ENCODE peak calls at places on chromosome 13, in ten cellular contexts. One of them, this sample, is unnamed.

GRCh38 chr13:32415019-32415418 is 12.9 kb downstream of the N4BP2L1 start:
- DNase-seq in fibroblast of lung: no peak
- DNase-seq in hepatocyte: no peak
- DNase-seq in GM23338: peak; percentile 82
- DNase-seq in foreskin fibroblast: peak; percentile 20
- DNase-seq in left ventricle myocardium inferior: no peak
- DNase-seq in CD8-positive, alpha-beta T cell: no peak
- DNase-seq in kidney epithelial cell: no peak
- DNase-seq in esophagus squamous epithelium: no peak
- DNase-seq in epithelial cell of proximal tubule: no peak
- DNase-seq in this sample: no peak

GRCh38 chr13:27794921-27795717 is 2.8 kb downstream of the GSX1 start:
- DNase-seq in fibroblast of lung: no peak
- DNase-seq in hepatocyte: no peak
- DNase-seq in GM23338: peak; percentile 78
- DNase-seq in foreskin fibroblast: no peak
- DNase-seq in left ventricle myocardium inferior: no peak
- DNase-seq in CD8-positive, alpha-beta T cell: no peak
- DNase-seq in kidney epithelial cell: no peak
- DNase-seq in esophagus squamous epithelium: no peak
- DNase-seq in epithelial cell of proximal tubule: no peak
- DNase-seq in this sample: no peak

GRCh38 chr13:46885018-46885417 is 11.8 kb downstream of the HTR2A start:
- DNase-seq in fibroblast of lung: peak; percentile 37
- DNase-seq in hepatocyte: no peak
- DNase-seq in GM23338: no peak
- DNase-seq in foreskin fibroblast: peak; percentile 44
- DNase-seq in left ventricle myocardium inferior: no peak
- DNase-seq in CD8-positive, alpha-beta T cell: no peak
- DNase-seq in kidney epithelial cell: peak; percentile 54
- DNase-seq in esophagus squamous epithelium: no peak
- DNase-seq in epithelial cell of proximal tubule: no peak
- DNase-seq in this sample: no peak

GRCh38 chr13:74246398-74246975 is 112.3 kb upstream of the KLF12 start:
- DNase-seq in fibroblast of lung: peak; percentile 70
- DNase-seq in hepatocyte: no peak
- DNase-seq in GM23338: no peak
- DNase-seq in foreskin fibroblast: peak; percentile 53
- DNase-seq in left ventricle myocardium inferior: peak; percentile 18
- DNase-seq in CD8-positive, alpha-beta T cell: peak; percentile 14
- DNase-seq in kidney epithelial cell: no peak
- DNase-seq in esophagus squamous epithelium: no peak
- DNase-seq in epithelial cell of proximal tubule: no peak
- DNase-seq in this sample: no peak

GRCh38 chr13:67374391-67374790 is 144.3 kb upstream of the PCDH9 start:
- DNase-seq in fibroblast of lung: no peak
- DNase-seq in hepatocyte: no peak
- DNase-seq in GM23338: no peak
- DNase-seq in foreskin fibroblast: no peak
- DNase-seq in left ventricle myocardium inferior: no peak
- DNase-seq in CD8-positive, alpha-beta T cell: no peak
- DNase-seq in kidney epithelial cell: no peak
- DNase-seq in esophagus squamous epithelium: no peak
- DNase-seq in epithelial cell of proximal tubule: no peak
- DNase-seq in this sample: no peak

GRCh38 chr13:37417042-37417441 is 181.5 kb downstream of the POSTN start:
- DNase-seq in fibroblast of lung: no peak
- DNase-seq in hepatocyte: no peak
- DNase-seq in GM23338: no peak
- DNase-seq in foreskin fibroblast: no peak
- DNase-seq in left ventricle myocardium inferior: no peak
- DNase-seq in CD8-positive, alpha-beta T cell: no peak
- DNase-seq in kidney epithelial cell: no peak
- DNase-seq in esophagus squamous epithelium: no peak
- DNase-seq in epithelial cell of proximal tubule: no peak
- DNase-seq in this sample: no peak

GRCh38 chr13:42266464-42266863 is 5.5 kb upstream of the AKAP11 start:
- DNase-seq in fibroblast of lung: peak; percentile 59
- DNase-seq in hepatocyte: no peak
- DNase-seq in GM23338: peak; percentile 12
- DNase-seq in foreskin fibroblast: peak; percentile 78
- DNase-seq in left ventricle myocardium inferior: no peak
- DNase-seq in CD8-positive, alpha-beta T cell: no peak
- DNase-seq in kidney epithelial cell: no peak
- DNase-seq in esophagus squamous epithelium: no peak
- DNase-seq in epithelial cell of proximal tubule: no peak
- DNase-seq in this sample: no peak

GRCh38 chr13:113625965-113626661 is 31.9 kb downstream of the ATP4B start:
- DNase-seq in fibroblast of lung: peak; percentile 62
- DNase-seq in hepatocyte: no peak
- DNase-seq in GM23338: no peak
- DNase-seq in foreskin fibroblast: peak; percentile 43
- DNase-seq in left ventricle myocardium inferior: peak; percentile 2
- DNase-seq in CD8-positive, alpha-beta T cell: no peak
- DNase-seq in kidney epithelial cell: no peak
- DNase-seq in esophagus squamous epithelium: no peak
- DNase-seq in epithelial cell of proximal tubule: no peak
- DNase-seq in this sample: peak; percentile 4

GRCh38 chr13:29162638-29163037 is 342.5 kb downstream of the MTUS2 start:
- DNase-seq in fibroblast of lung: peak; percentile 41
- DNase-seq in hepatocyte: peak; percentile 10
- DNase-seq in GM23338: no peak
- DNase-seq in foreskin fibroblast: peak; percentile 5
- DNase-seq in left ventricle myocardium inferior: no peak
- DNase-seq in CD8-positive, alpha-beta T cell: no peak
- DNase-seq in kidney epithelial cell: no peak
- DNase-seq in esophagus squamous epithelium: no peak
- DNase-seq in epithelial cell of proximal tubule: no peak
- DNase-seq in this sample: no peak

GRCh38 chr13:85373322-85373721 is 425.9 kb downstream of the SLITRK6 start:
- DNase-seq in fibroblast of lung: no peak
- DNase-seq in hepatocyte: no peak
- DNase-seq in GM23338: no peak
- DNase-seq in foreskin fibroblast: no peak
- DNase-seq in left ventricle myocardium inferior: no peak
- DNase-seq in CD8-positive, alpha-beta T cell: no peak
- DNase-seq in kidney epithelial cell: no peak
- DNase-seq in esophagus squamous epithelium: no peak
- DNase-seq in epithelial cell of proximal tubule: no peak
- DNase-seq in this sample: no peak

GRCh38 chr13:74003374-74003773 is 130.8 kb downstream of the KLF12 start:
- DNase-seq in fibroblast of lung: no peak
- DNase-seq in hepatocyte: no peak
- DNase-seq in GM23338: no peak
- DNase-seq in foreskin fibroblast: no peak
- DNase-seq in left ventricle myocardium inferior: no peak
- DNase-seq in CD8-positive, alpha-beta T cell: no peak
- DNase-seq in kidney epithelial cell: no peak
- DNase-seq in esophagus squamous epithelium: no peak
- DNase-seq in epithelial cell of proximal tubule: no peak
- DNase-seq in this sample: no peak

GRCh38 chr13:30869491-30869890 is 36.6 kb upstream of the MEDAG start:
- DNase-seq in fibroblast of lung: peak; percentile 61
- DNase-seq in hepatocyte: no peak
- DNase-seq in GM23338: no peak
- DNase-seq in foreskin fibroblast: peak; percentile 67
- DNase-seq in left ventricle myocardium inferior: peak; percentile 43
- DNase-seq in CD8-positive, alpha-beta T cell: no peak
- DNase-seq in kidney epithelial cell: no peak
- DNase-seq in esophagus squamous epithelium: no peak
- DNase-seq in epithelial cell of proximal tubule: no peak
- DNase-seq in this sample: no peak

GRCh38 chr13:53445682-53446081 is 417.1 kb downstream of the OLFM4 start:
- DNase-seq in fibroblast of lung: no peak
- DNase-seq in hepatocyte: no peak
- DNase-seq in GM23338: no peak
- DNase-seq in foreskin fibroblast: no peak
- DNase-seq in left ventricle myocardium inferior: no peak
- DNase-seq in CD8-positive, alpha-beta T cell: no peak
- DNase-seq in kidney epithelial cell: no peak
- DNase-seq in esophagus squamous epithelium: no peak
- DNase-seq in epithelial cell of proximal tubule: no peak
- DNase-seq in this sample: no peak

GRCh38 chr13:24899601-24900000 is 135.6 kb downstream of the RNF17 start:
- DNase-seq in fibroblast of lung: peak; percentile 45
- DNase-seq in hepatocyte: no peak
- DNase-seq in GM23338: no peak
- DNase-seq in foreskin fibroblast: no peak
- DNase-seq in left ventricle myocardium inferior: no peak
- DNase-seq in CD8-positive, alpha-beta T cell: no peak
- DNase-seq in kidney epithelial cell: no peak
- DNase-seq in esophagus squamous epithelium: no peak
- DNase-seq in epithelial cell of proximal tubule: no peak
- DNase-seq in this sample: no peak

GRCh38 chr13:43785681-43786471 is 896 bp downstream of the ENOX1 start:
- DNase-seq in fibroblast of lung: peak; percentile 62
- DNase-seq in hepatocyte: peak; percentile 77
- DNase-seq in GM23338: peak; percentile 70
- DNase-seq in foreskin fibroblast: peak; percentile 92
- DNase-seq in left ventricle myocardium inferior: peak; percentile 87
- DNase-seq in CD8-positive, alpha-beta T cell: no peak
- DNase-seq in kidney epithelial cell: no peak
- DNase-seq in esophagus squamous epithelium: no peak
- DNase-seq in epithelial cell of proximal tubule: no peak
- DNase-seq in this sample: no peak
- H3K4me3 ChIP-seq in fibroblast of lung: peak overlapping the region; percentile 64
- H3K4me3 ChIP-seq in hepatocyte: peak overlapping the region; percentile 57
- H3K4me3 ChIP-seq in GM23338: peak overlapping the region; percentile 72
- H3K4me3 ChIP-seq in foreskin fibroblast: peak overlapping the region; percentile 71
- H3K4me3 ChIP-seq in left ventricle myocardium inferior: peak overlapping the region; percentile 85
- H3K4me3 ChIP-seq in CD8-positive, alpha-beta T cell: peak overlapping the region; percentile 19
- H3K4me3 ChIP-seq in kidney epithelial cell: peak overlapping the region; percentile 60
- H3K4me3 ChIP-seq in esophagus squamous epithelium: peak overlapping the region; percentile 74
- H3K4me3 ChIP-seq in epithelial cell of proximal tubule: peak overlapping the region; percentile 64
- H3K4me3 ChIP-seq in this sample: peak overlapping the region; percentile 60

GRCh38 chr13:34941835-34942731 is at the start of gene NBEA:
- DNase-seq in fibroblast of lung: peak; percentile 63
- DNase-seq in hepatocyte: peak; percentile 87
- DNase-seq in GM23338: peak; percentile 84
- DNase-seq in foreskin fibroblast: peak; percentile 88
- DNase-seq in left ventricle myocardium inferior: peak; percentile 77
- DNase-seq in CD8-positive, alpha-beta T cell: peak; percentile 70
- DNase-seq in kidney epithelial cell: peak; percentile 18
- DNase-seq in esophagus squamous epithelium: peak; percentile 12
- DNase-seq in epithelial cell of proximal tubule: no peak
- DNase-seq in this sample: peak; percentile 21
- TF ChIP-seq CTCF in fibroblast of lung: peak; percentile 28
- TF ChIP-seq CTCF in hepatocyte: no peak
- TF ChIP-seq CTCF in GM23338: no peak
- TF ChIP-seq CTCF in foreskin fibroblast: no peak
- TF ChIP-seq CTCF in left ventricle myocardium inferior: peak; percentile 69
- TF ChIP-seq CTCF in CD8-positive, alpha-beta T cell: no peak
- TF ChIP-seq CTCF in kidney epithelial cell: no peak
- TF ChIP-seq CTCF in esophagus squamous epithelium: no peak
- TF ChIP-seq CTCF in epithelial cell of proximal tubule: peak; percentile 9
- TF ChIP-seq CTCF in this sample: peak; percentile 4

GRCh38 chr13:23433171-23434153 is at the start of gene SACS:
- DNase-seq in fibroblast of lung: peak; percentile 80
- DNase-seq in hepatocyte: peak; percentile 45
- DNase-seq in GM23338: peak; percentile 98
- DNase-seq in foreskin fibroblast: peak; percentile 72
- DNase-seq in left ventricle myocardium inferior: no peak
- DNase-seq in CD8-positive, alpha-beta T cell: no peak
- DNase-seq in kidney epithelial cell: no peak
- DNase-seq in esophagus squamous epithelium: no peak
- DNase-seq in epithelial cell of proximal tubule: no peak
- DNase-seq in this sample: no peak
- H3K4me3 ChIP-seq in fibroblast of lung: peak within 1 kb of the TSS; percentile 76
- H3K4me3 ChIP-seq in hepatocyte: peak within 1 kb of the TSS; percentile 73
- H3K4me3 ChIP-seq in GM23338: peak within 1 kb of the TSS; percentile 68
- H3K4me3 ChIP-seq in foreskin fibroblast: peak within 1 kb of the TSS; percentile 84
- H3K4me3 ChIP-seq in left ventricle myocardium inferior: peak within 1 kb of the TSS; percentile 71
- H3K4me3 ChIP-seq in CD8-positive, alpha-beta T cell: no peak within 1 kb of the TSS
- H3K4me3 ChIP-seq in kidney epithelial cell: peak within 1 kb of the TSS; percentile 77
- H3K4me3 ChIP-seq in esophagus squamous epithelium: peak within 1 kb of the TSS; percentile 63
- H3K4me3 ChIP-seq in epithelial cell of proximal tubule: peak within 1 kb of the TSS; percentile 93
- H3K4me3 ChIP-seq in this sample: peak within 1 kb of the TSS; percentile 74

GRCh38 chr13:99197257-99197651 is 3.4 kb upstream of the UBAC2 start:
- DNase-seq in fibroblast of lung: no peak
- DNase-seq in hepatocyte: no peak
- DNase-seq in GM23338: no peak
- DNase-seq in foreskin fibroblast: no peak
- DNase-seq in left ventricle myocardium inferior: no peak
- DNase-seq in CD8-positive, alpha-beta T cell: no peak
- DNase-seq in kidney epithelial cell: no peak
- DNase-seq in esophagus squamous epithelium: no peak
- DNase-seq in epithelial cell of proximal tubule: no peak
- DNase-seq in this sample: no peak
- TF ChIP-seq CTCF in fibroblast of lung: no peak
- TF ChIP-seq CTCF in hepatocyte: no peak
- TF ChIP-seq CTCF in GM23338: no peak
- TF ChIP-seq CTCF in foreskin fibroblast: no peak
- TF ChIP-seq CTCF in left ventricle myocardium inferior: no peak
- TF ChIP-seq CTCF in CD8-positive, alpha-beta T cell: no peak
- TF ChIP-seq CTCF in kidney epithelial cell: no peak
- TF ChIP-seq CTCF in esophagus squamous epithelium: no peak
- TF ChIP-seq CTCF in epithelial cell of proximal tubule: no peak
- TF ChIP-seq CTCF in this sample: no peak

DNA sequence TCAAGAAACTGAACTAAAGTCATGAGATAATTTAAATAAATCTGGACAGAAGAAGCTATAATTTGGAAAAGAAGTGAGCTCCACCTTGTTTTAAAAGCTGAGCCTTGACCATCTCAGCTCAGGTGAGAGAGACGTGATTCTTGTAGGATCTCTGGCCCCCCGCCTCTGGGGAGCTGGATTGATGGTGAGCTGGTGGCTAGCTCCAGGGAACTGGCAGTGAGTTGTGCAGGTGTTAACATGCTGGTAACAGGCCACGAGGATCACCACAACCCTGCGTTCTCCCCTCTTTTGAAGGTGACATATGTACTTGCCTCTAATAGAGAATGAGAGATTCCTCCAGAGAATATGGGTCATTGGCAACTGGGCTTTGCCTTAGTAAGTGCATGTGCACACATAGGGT is 485.1 kb downstream of the IRS2 start:
- DNase-seq in fibroblast of lung: no peak
- DNase-seq in hepatocyte: no peak
- DNase-seq in GM23338: no peak
- DNase-seq in foreskin fibroblast: no peak
- DNase-seq in left ventricle myocardium inferior: no peak
- DNase-seq in CD8-positive, alpha-beta T cell: no peak
- DNase-seq in kidney epithelial cell: no peak
- DNase-seq in esophagus squamous epithelium: no peak
- DNase-seq in epithelial cell of proximal tubule: no peak
- DNase-seq in this sample: no peak
- H3K4me3 ChIP-seq in fibroblast of lung: no peak overlapping the region
- H3K4me3 ChIP-seq in hepatocyte: no peak overlapping the region
- H3K4me3 ChIP-seq in GM23338: no peak overlapping the region
- H3K4me3 ChIP-seq in foreskin fibroblast: no peak overlapping the region
- H3K4me3 ChIP-seq in left ventricle myocardium inferior: no peak overlapping the region
- H3K4me3 ChIP-seq in CD8-positive, alpha-beta T cell: no peak overlapping the region
- H3K4me3 ChIP-seq in kidney epithelial cell: no peak overlapping the region
- H3K4me3 ChIP-seq in esophagus squamous epithelium: no peak overlapping the region
- H3K4me3 ChIP-seq in epithelial cell of proximal tubule: no peak overlapping the region
- H3K4me3 ChIP-seq in this sample: no peak overlapping the region

DNA sequence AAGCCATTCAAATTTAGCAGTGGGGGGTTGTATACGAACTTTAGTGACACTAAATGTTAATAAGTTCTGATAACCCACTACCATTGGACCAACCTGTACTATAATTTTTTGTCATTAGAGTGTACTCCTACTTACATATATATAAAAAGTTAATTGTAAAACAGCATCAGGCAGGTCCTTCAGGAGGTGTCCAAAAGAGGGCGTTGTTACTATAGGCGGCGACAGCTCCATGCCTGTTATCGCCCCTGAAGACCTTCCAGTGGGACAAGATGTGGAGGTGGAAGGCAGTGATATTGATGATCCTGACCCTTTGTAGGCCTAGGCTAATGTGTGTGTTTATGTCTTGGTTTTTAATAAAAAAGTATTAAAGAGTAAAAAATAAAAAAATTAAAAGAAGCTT is 27.5 kb downstream of the SPRYD7 start:
- DNase-seq in fibroblast of lung: no peak
- DNase-seq in hepatocyte: no peak
- DNase-seq in GM23338: peak; percentile 39
- DNase-seq in foreskin fibroblast: no peak
- DNase-seq in left ventricle myocardium inferior: no peak
- DNase-seq in CD8-positive, alpha-beta T cell: no peak
- DNase-seq in kidney epithelial cell: no peak
- DNase-seq in esophagus squamous epithelium: no peak
- DNase-seq in epithelial cell of proximal tubule: no peak
- DNase-seq in this sample: no peak
- TF ChIP-seq CTCF in fibroblast of lung: no peak
- TF ChIP-seq CTCF in hepatocyte: no peak
- TF ChIP-seq CTCF in GM23338: peak; percentile 79
- TF ChIP-seq CTCF in foreskin fibroblast: no peak
- TF ChIP-seq CTCF in left ventricle myocardium inferior: no peak
- TF ChIP-seq CTCF in CD8-positive, alpha-beta T cell: no peak
- TF ChIP-seq CTCF in kidney epithelial cell: no peak
- TF ChIP-seq CTCF in esophagus squamous epithelium: no peak
- TF ChIP-seq CTCF in epithelial cell of proximal tubule: no peak
- TF ChIP-seq CTCF in this sample: peak; percentile 12

This sample was measured in HFF-Myc.